ENCODE peak calls at places on chromosomes 11 and 22, in eight cellular contexts. B, H, U, Y, L, C, N and K are unnamed samples.

GRCh38 chr22:46036558-46037408 is 59.8 kb upstream of the WNT7B start:
- DNase-seq in B (peak; percentile 49), H (peak; percentile 80), U (peak; percentile 65), Y (no peak), L (no peak), C (no peak), N (no peak), K (no peak)

GRCh38 chr22:49639956-49640355 is 187.7 kb downstream of the BRD1 start:
- DNase-seq in B (no peak), H (no peak), U (no peak), Y (no peak), L (no peak), C (no peak), N (no peak), K (no peak)

GRCh38 chr11:95487391-95487790 is 256.4 kb upstream of the SESN3 start:
- DNase-seq in B (peak; percentile 64), H (peak; percentile 34), U (no peak), Y (no peak), L (no peak), C (no peak), N (no peak), K (no peak)

GRCh38 chr11:119000906-119001305 is 3.0 kb downstream of the CENATAC start:
- DNase-seq in B (no peak), H (no peak), U (no peak), Y (no peak), L (no peak), C (no peak), N (no peak), K (no peak)

GRCh38 chr22:17358394-17358793 is 10.9 kb upstream of the CECR2 start:
- DNase-seq in B (no peak), H (no peak), U (no peak), Y (no peak), L (no peak), C (no peak), N (no peak), K (no peak)

GRCh38 chr11:78080084-78080817 is 589 bp upstream of the NDUFC2 start:
- DNase-seq in B (no peak), H (no peak), U (no peak), Y (no peak), L (peak; percentile 2), C (no peak), N (no peak), K (no peak)

GRCh38 chr11:75199412-75199955 is 41.1 kb upstream of the TPBGL start:
- DNase-seq in B (no peak), H (no peak), U (no peak), Y (no peak), L (no peak), C (no peak), N (peak; percentile 61), K (no peak)

GRCh38 chr11:2584812-2585565 is 114.8 kb downstream of the KCNQ1OT1 start:
- DNase-seq in B (no peak), H (no peak), U (no peak), Y (no peak), L (no peak), C (no peak), N (no peak), K (no peak)

GRCh38 chr11:32659672-32660071 is 76.0 kb downstream of the EIF3M start:
- DNase-seq in B (no peak), H (no peak), U (no peak), Y (no peak), L (no peak), C (no peak), N (no peak), K (no peak)

GRCh38 chr11:115505165-115505564 is 950 bp upstream of the CADM1 start:
- DNase-seq in B (no peak), H (no peak), U (no peak), Y (no peak), L (no peak), C (no peak), N (peak; percentile 36), K (no peak)

GRCh38 chr11:20421902-20422301 is 34.4 kb downstream of the PRMT3 start:
- DNase-seq in B (no peak), H (no peak), U (no peak), Y (no peak), L (no peak), C (no peak), N (no peak), K (no peak)

GRCh38 chr22:43110927-43111623 is 525 bp downstream of the BIK start:
- DNase-seq in B (peak; percentile 50), H (peak; percentile 51), U (no peak), Y (no peak), L (no peak), C (no peak), N (no peak), K (no peak)

GRCh38 chr11:34501962-34502361 is 11.6 kb downstream of the ELF5 start:
- DNase-seq in B (no peak), H (no peak), U (no peak), Y (no peak), L (no peak), C (no peak), N (no peak), K (no peak)

GRCh38 chr11:15965562-15966250 is 390.6 kb downstream of the SOX6 start:
- DNase-seq in B (no peak), H (no peak), U (peak; percentile 80), Y (no peak), L (no peak), C (no peak), N (no peak), K (no peak)

GRCh38 chr11:34641981-34642380 is 21.1 kb downstream of the EHF start:
- DNase-seq in B (no peak), H (no peak), U (peak; percentile 79), Y (no peak), L (no peak), C (no peak), N (no peak), K (no peak)

GRCh38 chr11:19370100-19370861 is 129.5 kb upstream of the E2F8 start:
- DNase-seq in B (no peak), H (no peak), U (peak; percentile 35), Y (no peak), L (no peak), C (peak; percentile 90), N (no peak), K (no peak)

GRCh38 chr11:27013741-27014415 is 20.0 kb downstream of the FIBIN start:
- DNase-seq in B (no peak), H (no peak), U (no peak), Y (no peak), L (no peak), C (no peak), N (no peak), K (no peak)